ENCODE peak calls at places on chromosomes 7 and 10, in eight cellular contexts. Y, N, U, X, L, I, J and T are unnamed samples.

GRCh38 chr10:84348860-84349259 is 20.5 kb downstream of the CCSER2 start:
- DNase-seq in J (no peak), I (no peak), Y (no peak), X (no peak), N (no peak), U (no peak), L (no peak), T (no peak)

GRCh38 chr7:154975984-154976383 is 26.9 kb downstream of the PAXIP1 start:
- DNase-seq in U (no peak), I (no peak), Y (no peak), N (no peak), X (no peak), L (no peak), J (no peak), T (no peak)

GRCh38 chr7:2876031-2876862 is 32.1 kb upstream of the GNA12 start:
- DNase-seq in Y (no peak), J (peak; percentile 22), I (peak; percentile 86), U (peak; percentile 87), X (no peak), N (no peak), L (no peak), T (no peak)

GRCh38 chr7:1263391-1263951 is 30.8 kb downstream of the UNCX start:
- DNase-seq in X (no peak), J (no peak), U (no peak), N (no peak), I (no peak), Y (no peak), L (no peak), T (no peak)

GRCh38 chr7:79008786-79009185 is 444.7 kb downstream of the MAGI2 start:
- DNase-seq in I (no peak), X (no peak), L (no peak), U (no peak), Y (no peak), N (no peak), J (no peak), T (no peak)

GRCh38 chr7:22563115-22563514 is 63.1 kb upstream of the STEAP1B start:
- DNase-seq in L (peak; percentile 44), I (peak; percentile 45), N (no peak), U (no peak), X (no peak), J (no peak), Y (no peak), T (no peak)

GRCh38 chr7:74627699-74628411 is 29.7 kb upstream of the GTF2I start:
- DNase-seq in Y (no peak), L (peak; percentile 16), N (no peak), J (no peak), I (no peak), U (no peak), X (no peak), T (no peak)

GRCh38 chr7:24192053-24192452 is 91.9 kb upstream of the NPY start:
- DNase-seq in N (no peak), X (no peak), L (no peak), Y (no peak), I (no peak), J (no peak), U (no peak), T (no peak)

GRCh38 chr7:139753079-139753692 is 24.6 kb downstream of the HIPK2 start:
- DNase-seq in I (no peak), X (no peak), J (no peak), N (no peak), L (no peak), U (no peak), Y (peak; percentile 66), T (no peak)

GRCh38 chr7:93955304-93955703 is 33.8 kb downstream of the GNG11 start:
- DNase-seq in I (no peak), Y (no peak), X (no peak), L (no peak), U (no peak), N (no peak), J (no peak), T (no peak)

GRCh38 chr10:97072851-97073665 is 112.7 kb downstream of the SLIT1 start:
- DNase-seq in I (peak; percentile 87), X (peak; percentile 90), J (peak; percentile 63), U (peak; percentile 77), N (peak; percentile 81), Y (no peak), L (peak; percentile 76), T (peak; percentile 47)

GRCh38 chr7:74709880-74710671 is 52.6 kb downstream of the GTF2I start:
- DNase-seq in I (no peak), X (no peak), Y (no peak), J (no peak), N (no peak), L (no peak), U (no peak), T (no peak)

GRCh38 chr7:3559178-3559765 is 258.2 kb downstream of the SDK1 start:
- DNase-seq in I (peak; percentile 85), J (no peak), U (no peak), X (no peak), N (no peak), Y (no peak), L (peak; percentile 12), T (no peak)

GRCh38 chr7:143046334-143046935 is 5.7 kb upstream of the OR6V1 start:
- DNase-seq in L (no peak), J (no peak), I (no peak), N (no peak), X (no peak), U (no peak), Y (no peak), T (no peak)

GRCh38 chr10:124619195-124619594 is 125.0 kb downstream of the FAM53B start:
- DNase-seq in Y (no peak), L (no peak), N (no peak), J (no peak), U (no peak), I (no peak), X (no peak), T (no peak)

GRCh38 chr10:130742936-130743675 is 568.4 kb downstream of the TCERG1L start:
- DNase-seq in L (no peak), X (peak; percentile 37), I (no peak), U (no peak), N (no peak), J (no peak), Y (peak; percentile 24), T (no peak)

GRCh38 chr7:114859477-114859876 is 62.4 kb upstream of the MDFIC start:
- DNase-seq in L (no peak), U (no peak), I (no peak), J (no peak), Y (no peak), N (no peak), X (no peak), T (no peak)

GRCh38 chr10:103859161-103860141 is 4.1 kb upstream of the SH3PXD2A start:
- DNase-seq in L (peak; percentile 73), I (peak; percentile 59), X (no peak), Y (no peak), N (peak; percentile 51), J (peak; percentile 73), U (peak; percentile 52), T (peak; percentile 69)

GRCh38 chr7:16905300-16906044 is 23.7 kb upstream of the AGR3 start:
- DNase-seq in N (no peak), U (peak; percentile 54), X (no peak), I (peak; percentile 61), Y (no peak), J (no peak), L (no peak), T (no peak)

GRCh38 chr7:104979167-104979841 is 34.7 kb upstream of the KMT2E start:
- DNase-seq in U (peak; percentile 69), L (no peak), J (peak; percentile 30), X (no peak), I (peak; percentile 50), Y (no peak), N (no peak), T (no peak)

GRCh38 chr10:130174343-130174742 is 38.2 kb downstream of the GLRX3 start:
- DNase-seq in Y (no peak), L (no peak), U (no peak), N (no peak), J (no peak), X (no peak), I (no peak), T (no peak)

GRCh38 chr7:101486764-101487458 is 124.2 kb downstream of the COL26A1 start:
- DNase-seq in X (no peak), U (no peak), J (peak; percentile 40), N (no peak), Y (no peak), I (no peak), L (no peak), T (no peak)
- H3K27ac ChIP-seq in X (no peak overlapping the region), U (no peak overlapping the region), J (no peak overlapping the region), N (no peak overlapping the region), Y (no peak overlapping the region), I (no peak overlapping the region), L (no peak overlapping the region), T (no peak overlapping the region)

GRCh38 chr7:28625446-28625845 is 213.1 kb downstream of the CREB5 start:
- DNase-seq in X (no peak), L (no peak), Y (no peak), N (no peak), J (no peak), I (no peak), U (no peak), T (no peak)
- H3K27ac ChIP-seq in X (no peak overlapping the region), L (no peak overlapping the region), Y (no peak overlapping the region), N (no peak overlapping the region), J (no peak overlapping the region), I (no peak overlapping the region), U (no peak overlapping the region), T (no peak overlapping the region)

GRCh38 chr7:128871050-128871449 is 8.4 kb downstream of the ATP6V1F start:
- DNase-seq in U (no peak), X (no peak), N (no peak), L (no peak), I (no peak), Y (no peak), J (no peak), T (no peak)

GRCh38 chr7:128868624-128869137 is 6.0 kb downstream of the ATP6V1F start:
- DNase-seq in J (no peak), I (no peak), N (no peak), L (no peak), X (no peak), Y (no peak), U (no peak), T (no peak)

GRCh38 chr7:128867842-128868623 is 5.4 kb downstream of the ATP6V1F start:
- DNase-seq in L (no peak), I (peak; percentile 28), J (no peak), U (no peak), X (no peak), N (no peak), Y (no peak), T (no peak)

GRCh38 chr7:128869138-128869943 is 6.7 kb downstream of the ATP6V1F start:
- DNase-seq in J (no peak), Y (no peak), L (peak; percentile 41), N (no peak), U (no peak), I (no peak), X (peak; percentile 86), T (peak; percentile 35)

GRCh38 chr7:128869944-128870285 is 7.3 kb downstream of the ATP6V1F start:
- DNase-seq in J (no peak), Y (no peak), N (no peak), X (no peak), U (no peak), L (no peak), I (no peak), T (no peak)
- H3K27ac ChIP-seq in J (no peak overlapping the region), Y (no peak overlapping the region), N (no peak overlapping the region), X (no peak overlapping the region), U (no peak overlapping the region), L (peak overlapping the region; percentile 46), I (no peak overlapping the region), T (no peak overlapping the region)

DNA sequence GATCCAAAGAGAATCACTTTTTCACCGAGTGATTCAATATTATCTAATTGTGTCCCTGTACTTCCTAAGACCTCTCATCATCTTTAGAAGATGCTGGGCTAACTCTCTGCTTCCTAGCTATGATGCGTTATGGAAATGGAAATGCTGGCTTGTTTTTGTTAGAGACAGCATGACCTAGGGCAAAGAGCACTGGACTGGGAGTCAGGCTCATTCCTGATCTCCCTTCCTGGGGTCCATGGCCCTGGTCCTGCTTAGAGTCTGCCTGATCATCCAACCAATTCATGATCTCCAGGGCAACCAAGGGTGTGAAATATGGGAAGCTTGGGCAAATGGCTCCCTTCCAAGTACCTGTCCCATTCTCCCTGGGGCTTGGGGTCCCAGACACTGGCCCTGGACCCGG is 136.4 kb downstream of the RGS10 start:
- DNase-seq in N (no peak), U (no peak), L (no peak), Y (no peak), X (no peak), J (no peak), I (no peak), T (no peak)
- H3K27ac ChIP-seq in N (peak overlapping the region; percentile 49), U (no peak overlapping the region), L (peak overlapping the region; percentile 72), Y (peak overlapping the region; percentile 70), X (peak overlapping the region; percentile 74), J (peak overlapping the region; percentile 20), I (no peak overlapping the region), T (no peak overlapping the region)